ENCODE peak calls at places on chromosomes 16 and 17, in five cellular contexts. One of them, this sample, is unnamed.
A peak's percentile ranks its signal among the peaks of the same experiment; 100 is the strongest.

GRCh38 chr16:24203675-24204074 is 52.5 kb upstream of the CACNG3 start:
- DNase-seq in hepatocyte: no peak
- DNase-seq in GM23338: no peak
- DNase-seq in CD8-positive, alpha-beta memory T cell: no peak
- DNase-seq in aorta: no peak
- DNase-seq in this sample: no peak

GRCh38 chr17:27345141-27345904 is 51.4 kb downstream of the WSB1 start:
- DNase-seq in GM23338: peak; percentile 98
- DNase-seq in CD8-positive, alpha-beta memory T cell: no peak
- DNase-seq in aorta: no peak
- DNase-seq in hepatocyte: peak; percentile 89
- DNase-seq in this sample: no peak

GRCh38 chr16:11045846-11046245 is 101.5 kb downstream of the CLEC16A start:
- DNase-seq in CD8-positive, alpha-beta memory T cell: no peak
- DNase-seq in aorta: no peak
- DNase-seq in GM23338: no peak
- DNase-seq in hepatocyte: no peak
- DNase-seq in this sample: no peak

GRCh38 chr17:66191607-66192377 is at the start of gene CEP112:
- DNase-seq in hepatocyte: peak; percentile 91
- DNase-seq in CD8-positive, alpha-beta memory T cell: peak; percentile 96
- DNase-seq in GM23338: peak; percentile 96
- DNase-seq in aorta: peak; percentile 85
- DNase-seq in this sample: peak; percentile 7

GRCh38 chr16:12362482-12363458 is 386.2 kb downstream of the SNX29 start:
- DNase-seq in aorta: peak; percentile 65
- DNase-seq in hepatocyte: no peak
- DNase-seq in CD8-positive, alpha-beta memory T cell: no peak
- DNase-seq in GM23338: no peak
- DNase-seq in this sample: peak; percentile 26

GRCh38 chr17:41689497-41690299 is 1.0 kb downstream of the EIF1 start:
- DNase-seq in aorta: no peak
- DNase-seq in GM23338: peak; percentile 83
- DNase-seq in hepatocyte: peak; percentile 70
- DNase-seq in CD8-positive, alpha-beta memory T cell: peak; percentile 62
- DNase-seq in this sample: no peak

GRCh38 chr16:16150117-16150877 is 73.0 kb downstream of the ABCC6 start:
- DNase-seq in aorta: peak; percentile 76
- DNase-seq in CD8-positive, alpha-beta memory T cell: no peak
- DNase-seq in hepatocyte: peak; percentile 35
- DNase-seq in GM23338: peak; percentile 28
- DNase-seq in this sample: peak; percentile 71

GRCh38 chr16:11024333-11025053 is 80.1 kb downstream of the CLEC16A start:
- DNase-seq in hepatocyte: no peak
- DNase-seq in CD8-positive, alpha-beta memory T cell: no peak
- DNase-seq in aorta: no peak
- DNase-seq in GM23338: no peak
- DNase-seq in this sample: no peak

GRCh38 chr16:64089697-64090096 is 1032.2 kb downstream of the CDH11 start:
- DNase-seq in hepatocyte: peak; percentile 45
- DNase-seq in GM23338: peak; percentile 81
- DNase-seq in CD8-positive, alpha-beta memory T cell: no peak
- DNase-seq in aorta: no peak
- DNase-seq in this sample: no peak

GRCh38 chr17:55607736-55608341 is 96.6 kb upstream of the SMIM36 start:
- DNase-seq in GM23338: no peak
- DNase-seq in aorta: no peak
- DNase-seq in hepatocyte: peak; percentile 50
- DNase-seq in CD8-positive, alpha-beta memory T cell: no peak
- DNase-seq in this sample: no peak

GRCh38 chr17:12040478-12040877 is 19.8 kb downstream of the MAP2K4 start:
- DNase-seq in aorta: no peak
- DNase-seq in CD8-positive, alpha-beta memory T cell: no peak
- DNase-seq in hepatocyte: no peak
- DNase-seq in GM23338: no peak
- DNase-seq in this sample: no peak

GRCh38 chr17:46974086-46974485 is 5.0 kb downstream of the RPRML start:
- DNase-seq in GM23338: no peak
- DNase-seq in aorta: no peak
- DNase-seq in CD8-positive, alpha-beta memory T cell: no peak
- DNase-seq in hepatocyte: no peak
- DNase-seq in this sample: peak; percentile 88

GRCh38 chr16:74909665-74910064 is 75.3 kb downstream of the WDR59 start:
- DNase-seq in hepatocyte: no peak
- DNase-seq in GM23338: no peak
- DNase-seq in CD8-positive, alpha-beta memory T cell: no peak
- DNase-seq in aorta: no peak
- DNase-seq in this sample: no peak

GRCh38 chr17:45784583-45785372 is 658 bp downstream of the CRHR1 start:
- DNase-seq in CD8-positive, alpha-beta memory T cell: no peak
- DNase-seq in hepatocyte: peak; percentile 44
- DNase-seq in aorta: no peak
- DNase-seq in GM23338: peak; percentile 66
- DNase-seq in this sample: no peak

GRCh38 chr16:84467256-84467655 is 37.2 kb downstream of the MEAK7 start:
- DNase-seq in aorta: no peak
- DNase-seq in CD8-positive, alpha-beta memory T cell: no peak
- DNase-seq in GM23338: no peak
- DNase-seq in hepatocyte: no peak
- DNase-seq in this sample: no peak

GRCh38 chr16:24309222-24309905 is 53.2 kb downstream of the CACNG3 start:
- DNase-seq in CD8-positive, alpha-beta memory T cell: no peak
- DNase-seq in hepatocyte: peak; percentile 31
- DNase-seq in GM23338: no peak
- DNase-seq in aorta: no peak
- DNase-seq in this sample: no peak

GRCh38 chr16:76226481-76226880 is 50.7 kb upstream of the CNTNAP4 start:
- DNase-seq in hepatocyte: no peak
- DNase-seq in aorta: no peak
- DNase-seq in CD8-positive, alpha-beta memory T cell: no peak
- DNase-seq in GM23338: no peak
- DNase-seq in this sample: no peak
- H3K27ac ChIP-seq in hepatocyte: no peak overlapping the region
- H3K27ac ChIP-seq in aorta: no peak overlapping the region
- H3K27ac ChIP-seq in CD8-positive, alpha-beta memory T cell: no peak overlapping the region
- H3K27ac ChIP-seq in GM23338: no peak overlapping the region
- H3K27ac ChIP-seq in this sample: no peak overlapping the region

GRCh38 chr17:2230877-2231276 is 72.7 kb downstream of the SMG6 start:
- DNase-seq in GM23338: no peak
- DNase-seq in CD8-positive, alpha-beta memory T cell: no peak
- DNase-seq in hepatocyte: no peak
- DNase-seq in aorta: no peak
- DNase-seq in this sample: no peak
- H3K27ac ChIP-seq in GM23338: no peak overlapping the region
- H3K27ac ChIP-seq in CD8-positive, alpha-beta memory T cell: no peak overlapping the region
- H3K27ac ChIP-seq in hepatocyte: peak overlapping the region; percentile 42
- H3K27ac ChIP-seq in aorta: no peak overlapping the region
- H3K27ac ChIP-seq in this sample: no peak overlapping the region

GRCh38 chr16:67129422-67129821 is 19.7 kb downstream of the PHAF1 start:
- DNase-seq in GM23338: no peak
- DNase-seq in hepatocyte: no peak
- DNase-seq in aorta: no peak
- DNase-seq in CD8-positive, alpha-beta memory T cell: no peak
- DNase-seq in this sample: no peak
- H3K27ac ChIP-seq in GM23338: no peak overlapping the region
- H3K27ac ChIP-seq in hepatocyte: no peak overlapping the region
- H3K27ac ChIP-seq in aorta: no peak overlapping the region
- H3K27ac ChIP-seq in CD8-positive, alpha-beta memory T cell: no peak overlapping the region
- H3K27ac ChIP-seq in this sample: peak overlapping the region; percentile 76

GRCh38 chr17:68456529-68457167 is 648 bp downstream of the WIPI1 start:
- DNase-seq in CD8-positive, alpha-beta memory T cell: peak; percentile 49
- DNase-seq in GM23338: peak; percentile 93
- DNase-seq in aorta: peak; percentile 89
- DNase-seq in hepatocyte: peak; percentile 90
- DNase-seq in this sample: peak; percentile 51

GRCh38 chr17:68459030-68459376 is 1.7 kb upstream of the WIPI1 start:
- DNase-seq in hepatocyte: no peak
- DNase-seq in CD8-positive, alpha-beta memory T cell: no peak
- DNase-seq in aorta: no peak
- DNase-seq in GM23338: no peak
- DNase-seq in this sample: no peak

GRCh38 chr17:68458260-68459029 is 1.1 kb upstream of the WIPI1 start:
- DNase-seq in CD8-positive, alpha-beta memory T cell: no peak
- DNase-seq in GM23338: no peak
- DNase-seq in aorta: no peak
- DNase-seq in hepatocyte: no peak
- DNase-seq in this sample: no peak

GRCh38 chr17:68457168-68457538 is at the start of gene WIPI1:
- DNase-seq in aorta: peak; percentile 78
- DNase-seq in CD8-positive, alpha-beta memory T cell: no peak
- DNase-seq in GM23338: no peak
- DNase-seq in hepatocyte: no peak
- DNase-seq in this sample: no peak

GRCh38 chr17:68457539-68458259 is 403 bp upstream of the WIPI1 start:
- DNase-seq in hepatocyte: peak; percentile 99
- DNase-seq in CD8-positive, alpha-beta memory T cell: peak; percentile 99
- DNase-seq in aorta: peak; percentile 99
- DNase-seq in GM23338: peak; percentile 99
- DNase-seq in this sample: peak; percentile 99
- H3K27ac ChIP-seq in hepatocyte: peak overlapping the region; percentile 58
- H3K27ac ChIP-seq in CD8-positive, alpha-beta memory T cell: peak overlapping the region; percentile 64
- H3K27ac ChIP-seq in aorta: peak overlapping the region; percentile 62
- H3K27ac ChIP-seq in GM23338: no peak overlapping the region
- H3K27ac ChIP-seq in this sample: peak overlapping the region; percentile 80

This sample was measured in substantia nigra.